ENCODE peak calls at places on chromosomes 3 and 15, in seven cellular contexts. T is tibial nerve; X is RWPE1; W is GM12865; G is uterus; H is CD8-positive, alpha-beta T cell; V is cardiac muscle cell. O is an unnamed sample.

GRCh38 chr15:81170504-81170903 is 26.2 kb upstream of the IL16 start:
- DNase-seq in W (no peak), G (no peak), V (no peak), X (no peak), H (no peak), T (no peak), O (no peak)

GRCh38 chr3:111484666-111485065 is 57.3 kb upstream of the CD96 start:
- DNase-seq in H (no peak), X (no peak), G (no peak), W (no peak), V (peak), T (no peak), O (no peak)

GRCh38 chr15:48891229-48891765 is 13.4 kb downstream of the EID1 start:
- DNase-seq in G (no peak), W (no peak), V (no peak), X (no peak), H (no peak), T (no peak), O (no peak)

GRCh38 chr3:98329392-98330124 is 24.1 kb upstream of the OR5K4 start:
- DNase-seq in X (peak), W (peak), V (peak), H (no peak), G (no peak), T (peak), O (peak)

GRCh38 chr3:100783619-100784018 is 74.3 kb downstream of the TFG start:
- DNase-seq in V (no peak), W (no peak), G (no peak), T (no peak), H (no peak), X (no peak), O (no peak)

GRCh38 chr3:87873136-87873535 is 185.7 kb downstream of the CGGBP1 start:
- DNase-seq in T (no peak), W (no peak), G (no peak), H (no peak), X (no peak), V (no peak), O (no peak)

GRCh38 chr3:32157600-32158264 is 51.3 kb downstream of the GPD1L start:
- DNase-seq in T (no peak), V (no peak), G (no peak), H (no peak), X (no peak), W (no peak), O (no peak)

GRCh38 chr15:62071711-62072308 is 5.0 kb downstream of the C2CD4A start:
- DNase-seq in T (no peak), W (peak), H (no peak), V (peak), X (no peak), G (no peak), O (no peak)

GRCh38 chr3:134873789-134874188 is 78.7 kb downstream of the EPHB1 start:
- DNase-seq in H (no peak), T (no peak), W (no peak), G (no peak), V (no peak), X (no peak), O (no peak)

GRCh38 chr3:133943639-133944131 is 48.0 kb upstream of the RAB6B start:
- DNase-seq in X (peak), V (peak), H (no peak), W (no peak), G (peak), T (no peak), O (no peak)

GRCh38 chr3:172367205-172368105 is 80.8 kb downstream of the GHSR start:
- DNase-seq in G (no peak), X (no peak), H (no peak), W (no peak), T (no peak), V (peak), O (no peak)

GRCh38 chr3:14497321-14497720 is 42.8 kb downstream of the GRIP2 start:
- DNase-seq in G (no peak), H (no peak), X (no peak), V (no peak), W (no peak), T (no peak), O (peak)

GRCh38 chr3:169389211-169389924 is 274.1 kb downstream of the MECOM start:
- DNase-seq in W (no peak), H (no peak), T (no peak), G (no peak), X (no peak), V (peak), O (no peak)

GRCh38 chr15:33013827-33014445 is 180.6 kb downstream of the FMN1 start:
- DNase-seq in G (no peak), W (no peak), V (peak), X (peak), T (no peak), H (no peak), O (no peak)

GRCh38 chr3:152968388-152969024 is 133.6 kb downstream of the P2RY1 start:
- DNase-seq in W (peak), T (no peak), G (no peak), H (no peak), V (peak), X (peak), O (no peak)

GRCh38 chr15:63494406-63494805 is 10.0 kb upstream of the USP3 start:
- DNase-seq in G (no peak), H (no peak), V (no peak), T (no peak), W (peak), X (no peak), O (no peak)

GRCh38 chr3:45618081-45618509 is 23.5 kb downstream of the LIMD1 start:
- DNase-seq in W (no peak), T (no peak), H (no peak), X (no peak), G (no peak), V (no peak), O (no peak)

GRCh38 chr3:40024526-40024925 is 215.1 kb downstream of the MYRIP start:
- DNase-seq in X (no peak), G (no peak), H (no peak), W (no peak), T (no peak), V (no peak), O (no peak)

GRCh38 chr15:70113304-70113700 is 15.6 kb upstream of the TLE3 start:
- DNase-seq in G (no peak), V (no peak), H (no peak), T (no peak), W (peak), X (no peak), O (no peak)

GRCh38 chr3:5017953-5018531 is 38.8 kb downstream of the BHLHE40 start:
- DNase-seq in V (peak), W (no peak), G (peak), T (peak), H (no peak), X (peak), O (no peak)

GRCh38 chr3:115617573-115617972 is 5.7 kb upstream of the GAP43 start:
- DNase-seq in T (no peak), W (no peak), G (no peak), V (no peak), X (no peak), H (no peak), O (no peak)

GRCh38 chr3:197996855-197997254 is 36.8 kb downstream of the LMLN start:
- DNase-seq in W (no peak), G (no peak), V (no peak), T (no peak), X (no peak), H (no peak), O (no peak)

GRCh38 chr3:155196131-155197075 is 97.1 kb downstream of the STRIT1 start:
- DNase-seq in H (no peak), W (no peak), G (no peak), V (no peak), T (no peak), X (no peak), O (peak)

GRCh38 chr3:56894912-56895431 is 93.2 kb upstream of the ARHGEF3 start:
- DNase-seq in W (peak), X (no peak), G (no peak), H (no peak), V (peak), T (no peak), O (no peak)

GRCh38 chr3:11558002-11558401 is 85.7 kb downstream of the VGLL4 start:
- DNase-seq in H (no peak), G (peak), X (peak), V (peak), T (no peak), W (no peak), O (no peak)

GRCh38 chr3:65627102-65627501 is 411.6 kb downstream of the MAGI1 start:
- DNase-seq in W (no peak), V (no peak), H (no peak), X (no peak), G (no peak), T (no peak), O (no peak)

GRCh38 chr3:52798978-52799476 is 4.4 kb downstream of the ITIH3 start:
- DNase-seq in W (peak), X (peak), V (peak), H (no peak), T (no peak), G (no peak), O (peak)

GRCh38 chr3:154086286-154086685 is 34.9 kb upstream of the ARHGEF26 start:
- DNase-seq in T (no peak), V (no peak), H (no peak), X (no peak), G (no peak), W (no peak), O (no peak)

GRCh38 chr3:10198761-10199688 is 34.3 kb downstream of the IRAK2 start:
- DNase-seq in G (no peak), H (peak), W (peak), V (peak), T (no peak), X (peak), O (no peak)

GRCh38 chr3:100073555-100074307 is 40.6 kb downstream of the FILIP1L start:
- DNase-seq in V (peak), W (peak), G (peak), X (no peak), H (no peak), T (no peak), O (peak)

GRCh38 chr15:33580526-33580925 is 269.8 kb downstream of the RYR3 start:
- DNase-seq in X (no peak), H (no peak), W (no peak), V (no peak), T (no peak), G (no peak), O (no peak)

GRCh38 chr3:122563717-122564025 is 429 bp downstream of the PARP9 start:
- DNase-seq in T (peak), V (peak), G (peak), X (peak), H (no peak), W (peak), O (no peak)

GRCh38 chr3:66073464-66074141 is 34.9 kb upstream of the MAGI1 start:
- DNase-seq in X (no peak), H (no peak), G (no peak), W (no peak), V (no peak), T (no peak), O (no peak)

GRCh38 chr3:13085081-13085845 is 12.0 kb upstream of the IQSEC1 start:
- DNase-seq in G (no peak), W (no peak), H (no peak), T (no peak), V (no peak), X (no peak), O (no peak)

GRCh38 chr3:183491923-183492848 is 63.3 kb downstream of the KLHL6 start:
- DNase-seq in G (no peak), H (no peak), T (no peak), X (no peak), V (no peak), W (no peak), O (no peak)

GRCh38 chr15:83077487-83078230 is 10.6 kb upstream of the BTBD1 start:
- DNase-seq in H (no peak), V (no peak), T (no peak), W (no peak), G (no peak), X (no peak), O (no peak)

GRCh38 chr3:50189274-50189673 is 2.1 kb upstream of the GNAT1 start:
- DNase-seq in G (peak), X (peak), H (no peak), V (peak), T (peak), W (peak), O (peak)

GRCh38 chr3:184848934-184849333 is 37.0 kb downstream of the VPS8 start:
- DNase-seq in T (no peak), H (no peak), G (no peak), X (no peak), V (no peak), W (no peak), O (no peak)

GRCh38 chr15:65195542-65196026 is 10.4 kb upstream of the CLPX start:
- DNase-seq in X (no peak), T (no peak), V (no peak), G (no peak), W (no peak), H (no peak), O (no peak)

GRCh38 chr15:65197337-65197645 is 12.1 kb upstream of the CLPX start:
- DNase-seq in X (no peak), H (no peak), T (no peak), W (no peak), V (no peak), G (no peak), O (no peak)

GRCh38 chr15:65192016-65192415 is 6.9 kb upstream of the CLPX start:
- DNase-seq in W (peak), T (no peak), V (peak), X (no peak), H (no peak), G (no peak), O (no peak)

GRCh38 chr15:65196637-65197336 is 11.6 kb upstream of the CLPX start:
- DNase-seq in G (no peak), T (no peak), H (no peak), X (no peak), V (no peak), W (no peak), O (no peak)

DNA sequence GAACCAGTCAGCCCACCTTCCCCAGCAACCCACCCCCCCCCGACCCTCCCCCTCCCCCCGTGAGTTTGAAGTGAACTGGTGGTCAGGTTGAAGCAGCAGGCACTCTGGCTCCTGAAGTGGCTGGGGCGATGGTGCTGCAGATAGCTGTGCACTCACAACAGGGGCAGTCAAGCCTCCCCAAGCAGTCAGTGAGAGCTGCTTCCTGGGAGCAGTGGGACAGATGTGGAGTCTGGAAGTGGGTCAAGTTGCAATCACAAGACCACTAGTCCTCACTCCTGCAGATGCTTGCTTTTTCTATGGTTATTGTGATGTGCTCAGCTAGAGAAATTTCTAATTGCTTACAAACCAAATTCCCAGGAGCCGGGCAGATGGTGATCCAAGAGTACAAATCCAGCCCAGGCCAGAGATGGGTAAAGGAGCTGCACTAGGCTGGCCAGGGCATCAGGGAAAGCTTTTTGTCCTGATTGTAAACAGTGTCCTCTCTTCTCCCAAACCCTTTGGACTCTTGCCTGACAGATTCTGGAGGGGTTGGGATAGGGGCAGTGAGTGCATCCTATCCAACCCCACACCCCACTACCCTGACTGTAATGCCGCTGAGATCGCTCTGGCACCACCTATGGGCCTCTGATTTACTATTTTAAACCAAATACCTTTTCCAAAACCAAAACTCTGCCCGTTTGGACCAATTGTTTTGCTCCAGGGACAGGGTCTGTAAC is 9.8 kb upstream of the CLPX start:
- DNase-seq in H (no peak), X (no peak), T (no peak), W (no peak), V (peak), G (peak), O (no peak)
- TF ChIP-seq CTCF in H (no peak), X (no peak), T (no peak), W (no peak), V (no peak), G (no peak), O (no peak)

DNA sequence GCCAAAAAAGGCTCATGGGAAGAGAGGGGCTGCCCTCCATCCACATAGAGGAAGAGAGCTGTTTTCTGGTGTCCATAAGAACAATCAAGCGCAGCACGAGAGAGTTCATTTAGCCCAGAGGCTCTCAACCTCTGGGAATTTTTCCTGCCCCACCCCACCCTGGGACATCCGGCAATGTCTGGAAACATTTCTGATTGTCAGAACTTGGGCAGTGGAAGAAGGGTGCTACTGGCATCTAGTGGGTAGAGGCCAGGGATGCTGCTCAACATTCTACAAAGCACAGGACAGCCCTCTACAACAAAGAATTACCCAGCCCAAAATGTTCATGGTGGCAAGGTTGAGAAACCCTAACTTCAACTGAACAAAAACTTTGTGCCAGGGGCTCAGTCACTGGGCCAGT is 92.9 kb downstream of the RAB11A start:
- DNase-seq in G (peak), T (no peak), W (no peak), H (no peak), X (peak), V (no peak), O (no peak)
- TF ChIP-seq CTCF in G (peak), T (no peak), W (no peak), H (no peak), X (no peak), V (no peak), O (no peak)

GRCh38 chr3:42601898-42602581 is 1.6 kb downstream of the NKTR start:
- DNase-seq in G (no peak), V (no peak), H (no peak), W (peak), X (no peak), T (no peak), O (no peak)
- TF ChIP-seq CTCF in G (no peak), V (no peak), H (peak), W (no peak), X (no peak), T (no peak), O (no peak)

GRCh38 chr15:84949043-84949442 is 32.6 kb upstream of the PDE8A start:
- DNase-seq in W (no peak), G (no peak), H (no peak), T (no peak), X (no peak), V (no peak), O (no peak)
- TF ChIP-seq CTCF in W (no peak), G (no peak), H (no peak), T (no peak), X (no peak), V (no peak), O (no peak)

DNA sequence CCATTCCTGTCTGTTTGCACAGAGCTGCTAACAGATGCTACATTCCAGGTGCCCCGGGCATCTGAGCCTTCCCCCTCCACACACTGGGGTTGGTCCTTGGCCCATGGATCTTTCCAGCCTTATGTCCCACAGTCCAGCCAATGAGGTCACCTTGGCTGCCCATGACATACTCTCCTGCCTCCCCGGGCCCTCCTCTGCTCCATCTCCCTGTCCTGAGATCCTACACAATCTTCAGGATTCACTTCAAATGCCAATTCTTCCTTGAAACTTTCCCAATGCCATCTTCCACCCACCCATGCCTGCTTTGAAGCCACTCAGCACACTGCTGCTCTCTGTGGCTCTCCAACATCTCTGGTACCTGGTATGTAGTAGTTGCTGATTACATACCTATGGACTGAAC is 4.3 kb downstream of the CHRNA3 start:
- DNase-seq in T (no peak), W (no peak), V (no peak), H (no peak), G (no peak), X (no peak), O (no peak)
- TF ChIP-seq CTCF in T (no peak), W (no peak), V (no peak), H (no peak), G (no peak), X (no peak), O (no peak)